ENCODE peak calls at places on chromosomes 6 and 20, in eight cellular contexts. V is KBM-7; Q is stimulated activated naive B cell treated with anti-CD40 and anti-IgM and Interleukin-4, amounts not matched to agents 10 μg/mL and 1 μg/mL and 100 μg/mL, for 72 hours; J is NCI-H1694 treated with DMSO at 0.1 percent for 48 hours; H is iPS-NIHi11; B is activated T-cell treated with anti-CD3 and anti-CD28 coated beads, Interleukin-2, amount 50 U/mL, for 72 hours; N is left cardiac atrium; K is GM06990. C is an unnamed sample.

GRCh38 chr20:47358052-47358671 is 1.7 kb upstream of the ZMYND8 start:
- DNase-seq in Q (no peak), V (no peak), J (no peak), H (no peak), B (no peak), N (no peak), K (no peak), C (no peak)

GRCh38 chr20:4318891-4319290 is 303.5 kb upstream of the RNF24 start:
- DNase-seq in K (no peak), J (no peak), B (no peak), Q (no peak), N (no peak), H (no peak), V (no peak), C (no peak)

GRCh38 chr6:119479860-119480655 is 130.5 kb upstream of the MAN1A1 start:
- DNase-seq in H (no peak), J (no peak), B (no peak), N (no peak), V (peak; percentile 28), Q (no peak), K (no peak), C (no peak)

GRCh38 chr6:41306187-41306854 is 19.8 kb upstream of the TREM1 start:
- DNase-seq in K (no peak), H (peak; percentile 69), B (peak; percentile 43), V (peak; percentile 62), J (peak; percentile 48), N (no peak), Q (no peak), C (no peak)

GRCh38 chr6:33279971-33280511 is 3.1 kb downstream of the B3GALT4 start:
- DNase-seq in V (peak; percentile 91), Q (no peak), B (no peak), J (peak; percentile 11), H (peak; percentile 73), N (no peak), K (no peak), C (no peak)

GRCh38 chr20:61210862-61211261 is 41.2 kb upstream of the CDH4 start:
- DNase-seq in Q (no peak), B (no peak), J (no peak), K (no peak), H (no peak), N (no peak), V (no peak), C (no peak)

GRCh38 chr6:37048851-37049734 is 43.6 kb downstream of the FGD2 start:
- DNase-seq in K (peak; percentile 57), H (no peak), B (peak; percentile 85), Q (peak; percentile 76), V (no peak), J (no peak), N (no peak), C (peak; percentile 74)

GRCh38 chr6:75419408-75419807 is 74.2 kb downstream of the FILIP1 start:
- DNase-seq in H (no peak), Q (no peak), N (no peak), V (no peak), J (no peak), B (no peak), K (no peak), C (no peak)

GRCh38 chr6:26553264-26553738 is 15.1 kb downstream of the HMGN4 start:
- DNase-seq in V (peak; percentile 92), Q (peak; percentile 75), H (peak; percentile 40), J (peak; percentile 74), B (peak; percentile 79), K (peak; percentile 72), N (peak; percentile 73), C (peak; percentile 78)

GRCh38 chr20:47735412-47736400 is 49.6 kb downstream of the SULF2 start:
- DNase-seq in B (no peak), Q (no peak), N (peak; percentile 50), J (peak; percentile 0), V (peak; percentile 68), K (no peak), H (no peak), C (peak; percentile 36)

GRCh38 chr6:158507174-158507573 is 52.7 kb upstream of the TMEM181 start:
- DNase-seq in H (no peak), N (no peak), J (no peak), Q (no peak), B (no peak), V (no peak), K (no peak), C (no peak)

GRCh38 chr6:137160763-137161162 is 12.7 kb downstream of the IL22RA2 start:
- DNase-seq in H (no peak), V (no peak), Q (no peak), K (no peak), N (no peak), B (no peak), J (no peak), C (no peak)

GRCh38 chr6:35419431-35419830 is 32.7 kb upstream of the FANCE start:
- DNase-seq in H (no peak), V (peak; percentile 62), B (no peak), N (no peak), K (no peak), Q (no peak), J (peak; percentile 3), C (no peak)

C was measured in psoas muscle.